ENCODE peak calls at places on chromosome X, in four cellular contexts. L, Q, S and P are unnamed samples.

GRCh38 chrX:84186603-84187358 is 1.2 kb downstream of the RPS6KA6 start:
- DNase-seq in L (no peak), Q (no peak), S (no peak), P (no peak)

GRCh38 chrX:111164728-111165127 is 68.7 kb downstream of the PAK3 start:
- DNase-seq in L (peak), Q (no peak), S (no peak), P (peak)

GRCh38 chrX:81259714-81260395 is 58.0 kb downstream of the SH3BGRL start:
- DNase-seq in L (no peak), Q (no peak), S (no peak), P (peak)

GRCh38 chrX:41333744-41333993 is 293 bp upstream of the DDX3X start:
- DNase-seq in L (peak), Q (no peak), S (peak), P (peak)

GRCh38 chrX:107818900-107819521 is 6.7 kb upstream of the MID2 start:
- DNase-seq in L (no peak), Q (no peak), S (no peak), P (no peak)

GRCh38 chrX:76183289-76184057 is 10.6 kb downstream of the PBDC1 start:
- DNase-seq in L (peak), Q (no peak), S (no peak), P (peak)

GRCh38 chrX:790031-790430 is 159.4 kb downstream of the SHOX start:
- DNase-seq in L (no peak), Q (no peak), S (no peak), P (no peak)

GRCh38 chrX:139936259-139936658 is 3.4 kb upstream of the ATP11C start:
- DNase-seq in L (no peak), Q (no peak), S (no peak), P (no peak)

GRCh38 chrX:16137416-16138107 is 14.2 kb downstream of the GRPR start:
- DNase-seq in L (no peak), Q (no peak), S (no peak), P (no peak)